ENCODE peak calls at places on chromosome 17, in eight cellular contexts. One of them, this sample, is unnamed.

GRCh38 chr17:15501282-15501681 is 33.9 kb upstream of the CDRT4 start:
- DNase-seq in progenitor cell of endocrine pancreas: no peak
- DNase-seq in iris pigment epithelial cell: no peak
- DNase-seq in prostate gland: no peak
- DNase-seq in T-helper 9 cell: no peak
- DNase-seq in activated naive CD4-positive, alpha-beta T cell: no peak
- DNase-seq in choroid plexus epithelial cell: no peak
- DNase-seq in skeletal muscle cell: no peak
- DNase-seq in this sample: no peak

GRCh38 chr17:69607162-69607834 is 192.8 kb downstream of the MAP2K6 start:
- DNase-seq in progenitor cell of endocrine pancreas: peak
- DNase-seq in prostate gland: peak
- DNase-seq in T-helper 9 cell: no peak
- DNase-seq in choroid plexus epithelial cell: peak
- DNase-seq in skeletal muscle cell: peak
- DNase-seq in iris pigment epithelial cell: peak
- DNase-seq in activated naive CD4-positive, alpha-beta T cell: no peak
- DNase-seq in this sample: no peak

GRCh38 chr17:17822189-17822978 is 14.4 kb downstream of the SREBF1 start:
- DNase-seq in prostate gland: peak
- DNase-seq in iris pigment epithelial cell: peak
- DNase-seq in skeletal muscle cell: no peak
- DNase-seq in progenitor cell of endocrine pancreas: no peak
- DNase-seq in choroid plexus epithelial cell: peak
- DNase-seq in activated naive CD4-positive, alpha-beta T cell: no peak
- DNase-seq in T-helper 9 cell: no peak
- DNase-seq in this sample: no peak

GRCh38 chr17:78300962-78301820 is 58.7 kb downstream of the SOCS3 start:
- DNase-seq in choroid plexus epithelial cell: no peak
- DNase-seq in skeletal muscle cell: no peak
- DNase-seq in progenitor cell of endocrine pancreas: no peak
- DNase-seq in iris pigment epithelial cell: peak
- DNase-seq in activated naive CD4-positive, alpha-beta T cell: no peak
- DNase-seq in T-helper 9 cell: no peak
- DNase-seq in prostate gland: no peak
- DNase-seq in this sample: no peak

GRCh38 chr17:27354051-27354490 is 60.2 kb downstream of the WSB1 start:
- DNase-seq in T-helper 9 cell: no peak
- DNase-seq in activated naive CD4-positive, alpha-beta T cell: no peak
- DNase-seq in progenitor cell of endocrine pancreas: no peak
- DNase-seq in iris pigment epithelial cell: no peak
- DNase-seq in prostate gland: no peak
- DNase-seq in choroid plexus epithelial cell: no peak
- DNase-seq in skeletal muscle cell: no peak
- DNase-seq in this sample: no peak

GRCh38 chr17:76446449-76447231 is 6.3 kb downstream of the UBE2O start:
- DNase-seq in choroid plexus epithelial cell: peak
- DNase-seq in progenitor cell of endocrine pancreas: no peak
- DNase-seq in T-helper 9 cell: no peak
- DNase-seq in skeletal muscle cell: peak
- DNase-seq in activated naive CD4-positive, alpha-beta T cell: no peak
- DNase-seq in iris pigment epithelial cell: peak
- DNase-seq in prostate gland: no peak
- DNase-seq in this sample: no peak

GRCh38 chr17:17121162-17121561 is 78.9 kb downstream of the MPRIP start:
- DNase-seq in activated naive CD4-positive, alpha-beta T cell: no peak
- DNase-seq in choroid plexus epithelial cell: no peak
- DNase-seq in iris pigment epithelial cell: no peak
- DNase-seq in progenitor cell of endocrine pancreas: no peak
- DNase-seq in skeletal muscle cell: no peak
- DNase-seq in prostate gland: no peak
- DNase-seq in T-helper 9 cell: no peak
- DNase-seq in this sample: no peak

GRCh38 chr17:34581446-34582184 is 2.2 kb downstream of the TMEM132E start:
- DNase-seq in choroid plexus epithelial cell: no peak
- DNase-seq in skeletal muscle cell: no peak
- DNase-seq in T-helper 9 cell: no peak
- DNase-seq in activated naive CD4-positive, alpha-beta T cell: no peak
- DNase-seq in progenitor cell of endocrine pancreas: no peak
- DNase-seq in iris pigment epithelial cell: no peak
- DNase-seq in prostate gland: no peak
- DNase-seq in this sample: no peak

GRCh38 chr17:73643012-73643845 is 1.0 kb downstream of the SDK2 start:
- DNase-seq in prostate gland: peak
- DNase-seq in progenitor cell of endocrine pancreas: peak
- DNase-seq in activated naive CD4-positive, alpha-beta T cell: peak
- DNase-seq in T-helper 9 cell: no peak
- DNase-seq in choroid plexus epithelial cell: no peak
- DNase-seq in skeletal muscle cell: no peak
- DNase-seq in iris pigment epithelial cell: peak
- DNase-seq in this sample: no peak

GRCh38 chr17:28744104-28744801 is 442 bp downstream of the TRAF4 start:
- DNase-seq in choroid plexus epithelial cell: peak
- DNase-seq in activated naive CD4-positive, alpha-beta T cell: peak
- DNase-seq in prostate gland: no peak
- DNase-seq in progenitor cell of endocrine pancreas: peak
- DNase-seq in skeletal muscle cell: no peak
- DNase-seq in iris pigment epithelial cell: no peak
- DNase-seq in T-helper 9 cell: peak
- DNase-seq in this sample: peak

GRCh38 chr17:3693829-3694231 is 2.1 kb downstream of the P2RX5 start:
- DNase-seq in progenitor cell of endocrine pancreas: no peak
- DNase-seq in iris pigment epithelial cell: no peak
- DNase-seq in skeletal muscle cell: no peak
- DNase-seq in T-helper 9 cell: no peak
- DNase-seq in choroid plexus epithelial cell: no peak
- DNase-seq in activated naive CD4-positive, alpha-beta T cell: no peak
- DNase-seq in prostate gland: no peak
- DNase-seq in this sample: no peak

GRCh38 chr17:9324864-9325263 is 250.8 kb downstream of the STX8 start:
- DNase-seq in progenitor cell of endocrine pancreas: no peak
- DNase-seq in iris pigment epithelial cell: peak
- DNase-seq in activated naive CD4-positive, alpha-beta T cell: no peak
- DNase-seq in prostate gland: no peak
- DNase-seq in choroid plexus epithelial cell: peak
- DNase-seq in skeletal muscle cell: no peak
- DNase-seq in T-helper 9 cell: no peak
- DNase-seq in this sample: no peak

GRCh38 chr17:37844158-37844976 is 79.8 kb upstream of the TBC1D3K start:
- DNase-seq in activated naive CD4-positive, alpha-beta T cell: peak
- DNase-seq in choroid plexus epithelial cell: peak
- DNase-seq in T-helper 9 cell: peak
- DNase-seq in iris pigment epithelial cell: peak
- DNase-seq in skeletal muscle cell: peak
- DNase-seq in prostate gland: peak
- DNase-seq in progenitor cell of endocrine pancreas: peak
- DNase-seq in this sample: peak

GRCh38 chr17:1203967-1204291 is 24.1 kb upstream of the ABR start:
- DNase-seq in iris pigment epithelial cell: no peak
- DNase-seq in progenitor cell of endocrine pancreas: no peak
- DNase-seq in prostate gland: no peak
- DNase-seq in choroid plexus epithelial cell: no peak
- DNase-seq in activated naive CD4-positive, alpha-beta T cell: no peak
- DNase-seq in skeletal muscle cell: no peak
- DNase-seq in T-helper 9 cell: no peak
- DNase-seq in this sample: no peak

This sample was measured in effector CD4-positive, alpha-beta T cell.